ENCODE peak calls at places on chromosomes 11 and 22, in ten cellular contexts. One of them, this sample, is unnamed.

GRCh38 chr22:22914726-22915669 is 27.4 kb downstream of the IGLL5 start:
- DNase-seq in lower lobe of right lung: peak
- DNase-seq in effector memory CD4-positive, alpha-beta T cell: no peak
- DNase-seq in upper lobe of right lung: no peak
- DNase-seq in A549: no peak
- DNase-seq in endodermal cell: no peak
- DNase-seq in GM23248: no peak
- DNase-seq in substantia nigra: no peak
- DNase-seq in mammary epithelial cell: no peak
- DNase-seq in lung: no peak
- DNase-seq in this sample: no peak

GRCh38 chr11:36164522-36165250 is 124.5 kb downstream of the COMMD9 start:
- DNase-seq in lower lobe of right lung: no peak
- DNase-seq in effector memory CD4-positive, alpha-beta T cell: no peak
- DNase-seq in upper lobe of right lung: no peak
- DNase-seq in A549: no peak
- DNase-seq in endodermal cell: no peak
- DNase-seq in GM23248: peak
- DNase-seq in substantia nigra: no peak
- DNase-seq in mammary epithelial cell: no peak
- DNase-seq in lung: no peak
- DNase-seq in this sample: no peak

GRCh38 chr22:46573781-46574437 is 36.5 kb upstream of the CELSR1 start:
- DNase-seq in lower lobe of right lung: peak
- DNase-seq in effector memory CD4-positive, alpha-beta T cell: no peak
- DNase-seq in upper lobe of right lung: peak
- DNase-seq in A549: no peak
- DNase-seq in endodermal cell: no peak
- DNase-seq in GM23248: no peak
- DNase-seq in substantia nigra: no peak
- DNase-seq in mammary epithelial cell: no peak
- DNase-seq in lung: no peak
- DNase-seq in this sample: no peak

GRCh38 chr11:113159967-113160621 is 154.3 kb upstream of the TTC12 start:
- DNase-seq in lower lobe of right lung: no peak
- DNase-seq in effector memory CD4-positive, alpha-beta T cell: no peak
- DNase-seq in upper lobe of right lung: no peak
- DNase-seq in A549: no peak
- DNase-seq in endodermal cell: no peak
- DNase-seq in GM23248: no peak
- DNase-seq in substantia nigra: no peak
- DNase-seq in mammary epithelial cell: no peak
- DNase-seq in lung: no peak
- DNase-seq in this sample: no peak

GRCh38 chr11:59114344-59114743 is 7.3 kb downstream of the FAM111B start:
- DNase-seq in lower lobe of right lung: no peak
- DNase-seq in effector memory CD4-positive, alpha-beta T cell: no peak
- DNase-seq in upper lobe of right lung: no peak
- DNase-seq in A549: no peak
- DNase-seq in endodermal cell: no peak
- DNase-seq in GM23248: no peak
- DNase-seq in substantia nigra: no peak
- DNase-seq in mammary epithelial cell: no peak
- DNase-seq in lung: no peak
- DNase-seq in this sample: no peak

GRCh38 chr11:85898456-85898855 is 43.3 kb downstream of the CCDC83 start:
- DNase-seq in lower lobe of right lung: no peak
- DNase-seq in effector memory CD4-positive, alpha-beta T cell: no peak
- DNase-seq in upper lobe of right lung: no peak
- DNase-seq in A549: no peak
- DNase-seq in endodermal cell: no peak
- DNase-seq in GM23248: peak
- DNase-seq in substantia nigra: no peak
- DNase-seq in mammary epithelial cell: no peak
- DNase-seq in lung: no peak
- DNase-seq in this sample: no peak

GRCh38 chr22:22897036-22897435 is 9.4 kb downstream of the IGLL5 start:
- DNase-seq in lower lobe of right lung: no peak
- DNase-seq in effector memory CD4-positive, alpha-beta T cell: no peak
- DNase-seq in upper lobe of right lung: peak
- DNase-seq in A549: no peak
- DNase-seq in endodermal cell: no peak
- DNase-seq in GM23248: no peak
- DNase-seq in substantia nigra: no peak
- DNase-seq in mammary epithelial cell: no peak
- DNase-seq in lung: no peak
- DNase-seq in this sample: no peak

GRCh38 chr11:88849368-88849767 is 216.4 kb downstream of the GRM5 start:
- DNase-seq in lower lobe of right lung: no peak
- DNase-seq in effector memory CD4-positive, alpha-beta T cell: no peak
- DNase-seq in upper lobe of right lung: no peak
- DNase-seq in A549: no peak
- DNase-seq in endodermal cell: no peak
- DNase-seq in GM23248: peak
- DNase-seq in substantia nigra: no peak
- DNase-seq in mammary epithelial cell: peak
- DNase-seq in lung: no peak
- DNase-seq in this sample: peak

GRCh38 chr11:108562746-108563581 is 30.6 kb downstream of the EXPH5 start:
- DNase-seq in lower lobe of right lung: no peak
- DNase-seq in effector memory CD4-positive, alpha-beta T cell: no peak
- DNase-seq in upper lobe of right lung: no peak
- DNase-seq in A549: no peak
- DNase-seq in endodermal cell: no peak
- DNase-seq in GM23248: peak
- DNase-seq in substantia nigra: no peak
- DNase-seq in mammary epithelial cell: peak
- DNase-seq in lung: no peak
- DNase-seq in this sample: no peak

GRCh38 chr11:93753241-93753640 is 11.8 kb downstream of the C11orf54 start:
- DNase-seq in lower lobe of right lung: no peak
- DNase-seq in effector memory CD4-positive, alpha-beta T cell: no peak
- DNase-seq in upper lobe of right lung: no peak
- DNase-seq in A549: no peak
- DNase-seq in endodermal cell: no peak
- DNase-seq in GM23248: no peak
- DNase-seq in substantia nigra: no peak
- DNase-seq in mammary epithelial cell: no peak
- DNase-seq in lung: no peak
- DNase-seq in this sample: no peak

GRCh38 chr11:46694095-46694494 is 6.3 kb downstream of the ARHGAP1 start:
- DNase-seq in lower lobe of right lung: no peak
- DNase-seq in effector memory CD4-positive, alpha-beta T cell: no peak
- DNase-seq in upper lobe of right lung: no peak
- DNase-seq in A549: no peak
- DNase-seq in endodermal cell: no peak
- DNase-seq in GM23248: no peak
- DNase-seq in substantia nigra: no peak
- DNase-seq in mammary epithelial cell: no peak
- DNase-seq in lung: no peak
- DNase-seq in this sample: no peak
- H3K27ac ChIP-seq in lower lobe of right lung: no peak
- H3K27ac ChIP-seq in effector memory CD4-positive, alpha-beta T cell: no peak
- H3K27ac ChIP-seq in upper lobe of right lung: peak
- H3K27ac ChIP-seq in A549: no peak
- H3K27ac ChIP-seq in endodermal cell: no peak
- H3K27ac ChIP-seq in GM23248: peak
- H3K27ac ChIP-seq in substantia nigra: peak
- H3K27ac ChIP-seq in mammary epithelial cell: no peak
- H3K27ac ChIP-seq in lung: peak
- H3K27ac ChIP-seq in this sample: peak

GRCh38 chr11:130582994-130583393 is 134.5 kb downstream of the ADAMTS15 start:
- DNase-seq in lower lobe of right lung: no peak
- DNase-seq in effector memory CD4-positive, alpha-beta T cell: no peak
- DNase-seq in upper lobe of right lung: no peak
- DNase-seq in A549: no peak
- DNase-seq in endodermal cell: no peak
- DNase-seq in GM23248: no peak
- DNase-seq in substantia nigra: no peak
- DNase-seq in mammary epithelial cell: no peak
- DNase-seq in lung: no peak
- DNase-seq in this sample: no peak

GRCh38 chr11:130580372-130580771 is 131.9 kb downstream of the ADAMTS15 start:
- DNase-seq in lower lobe of right lung: no peak
- DNase-seq in effector memory CD4-positive, alpha-beta T cell: no peak
- DNase-seq in upper lobe of right lung: no peak
- DNase-seq in A549: peak
- DNase-seq in endodermal cell: peak
- DNase-seq in GM23248: peak
- DNase-seq in substantia nigra: peak
- DNase-seq in mammary epithelial cell: peak
- DNase-seq in lung: no peak
- DNase-seq in this sample: peak

GRCh38 chr11:130581631-130582030 is 133.2 kb downstream of the ADAMTS15 start:
- DNase-seq in lower lobe of right lung: no peak
- DNase-seq in effector memory CD4-positive, alpha-beta T cell: no peak
- DNase-seq in upper lobe of right lung: no peak
- DNase-seq in A549: no peak
- DNase-seq in endodermal cell: no peak
- DNase-seq in GM23248: peak
- DNase-seq in substantia nigra: no peak
- DNase-seq in mammary epithelial cell: peak
- DNase-seq in lung: no peak
- DNase-seq in this sample: no peak

GRCh38 chr11:130583866-130584265 is 135.4 kb downstream of the ADAMTS15 start:
- DNase-seq in lower lobe of right lung: no peak
- DNase-seq in effector memory CD4-positive, alpha-beta T cell: no peak
- DNase-seq in upper lobe of right lung: no peak
- DNase-seq in A549: no peak
- DNase-seq in endodermal cell: no peak
- DNase-seq in GM23248: no peak
- DNase-seq in substantia nigra: peak
- DNase-seq in mammary epithelial cell: no peak
- DNase-seq in lung: no peak
- DNase-seq in this sample: no peak

DNA sequence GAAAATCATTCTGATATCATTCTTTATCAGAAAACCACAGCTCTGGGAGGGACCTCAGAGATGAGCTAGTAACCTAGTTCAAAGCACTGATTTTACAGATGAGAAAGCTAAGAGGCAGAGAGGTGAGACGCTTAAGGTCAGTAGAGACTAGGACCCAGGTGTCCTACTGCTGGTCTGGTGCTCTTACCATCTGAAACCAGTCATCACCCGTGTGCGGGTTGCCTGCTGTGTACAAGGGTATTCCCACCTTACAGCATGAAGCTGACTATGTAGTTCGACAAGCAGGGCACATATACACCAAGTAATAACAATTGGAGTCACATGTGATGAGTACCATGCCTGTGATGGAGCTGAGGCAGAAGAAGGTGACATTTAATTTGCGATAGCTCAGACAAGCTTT is 133.7 kb downstream of the ADAMTS15 start:
- DNase-seq in lower lobe of right lung: no peak
- DNase-seq in effector memory CD4-positive, alpha-beta T cell: no peak
- DNase-seq in upper lobe of right lung: no peak
- DNase-seq in A549: no peak
- DNase-seq in endodermal cell: no peak
- DNase-seq in GM23248: no peak
- DNase-seq in substantia nigra: no peak
- DNase-seq in mammary epithelial cell: no peak
- DNase-seq in lung: no peak
- DNase-seq in this sample: no peak
- H3K27ac ChIP-seq in lower lobe of right lung: peak
- H3K27ac ChIP-seq in effector memory CD4-positive, alpha-beta T cell: no peak
- H3K27ac ChIP-seq in upper lobe of right lung: peak
- H3K27ac ChIP-seq in A549: peak
- H3K27ac ChIP-seq in endodermal cell: no peak
- H3K27ac ChIP-seq in GM23248: peak
- H3K27ac ChIP-seq in substantia nigra: no peak
- H3K27ac ChIP-seq in mammary epithelial cell: peak
- H3K27ac ChIP-seq in lung: no peak
- H3K27ac ChIP-seq in this sample: peak

DNA sequence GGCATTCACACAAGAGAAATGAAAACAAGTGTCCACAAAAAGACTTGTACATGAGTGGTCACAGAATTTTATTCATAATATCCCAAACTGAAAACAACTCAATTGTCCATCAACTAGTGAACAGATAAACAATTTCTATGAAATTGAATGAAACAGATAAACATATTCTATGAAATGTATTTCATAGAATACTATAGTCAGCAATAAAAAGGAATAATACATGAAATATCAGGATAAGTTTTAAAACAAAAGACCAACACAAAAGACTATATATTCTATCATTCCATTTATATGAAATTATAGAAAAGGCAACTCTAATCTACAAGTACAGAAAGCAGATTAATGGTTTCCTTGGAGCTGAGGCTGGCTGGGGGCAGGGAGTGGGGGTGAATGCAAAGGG is 15.7 kb downstream of the CCDC34 start:
- DNase-seq in lower lobe of right lung: no peak
- DNase-seq in effector memory CD4-positive, alpha-beta T cell: no peak
- DNase-seq in upper lobe of right lung: no peak
- DNase-seq in A549: no peak
- DNase-seq in endodermal cell: no peak
- DNase-seq in GM23248: no peak
- DNase-seq in substantia nigra: no peak
- DNase-seq in mammary epithelial cell: no peak
- DNase-seq in lung: no peak
- DNase-seq in this sample: no peak
- H3K27ac ChIP-seq in lower lobe of right lung: no peak
- H3K27ac ChIP-seq in effector memory CD4-positive, alpha-beta T cell: no peak
- H3K27ac ChIP-seq in upper lobe of right lung: no peak
- H3K27ac ChIP-seq in A549: peak
- H3K27ac ChIP-seq in endodermal cell: no peak
- H3K27ac ChIP-seq in GM23248: no peak
- H3K27ac ChIP-seq in substantia nigra: no peak
- H3K27ac ChIP-seq in mammary epithelial cell: no peak
- H3K27ac ChIP-seq in lung: no peak
- H3K27ac ChIP-seq in this sample: no peak

GRCh38 chr11:119371067-119371601 is 10.4 kb downstream of the USP2 start:
- DNase-seq in lower lobe of right lung: no peak
- DNase-seq in effector memory CD4-positive, alpha-beta T cell: no peak
- DNase-seq in upper lobe of right lung: peak
- DNase-seq in A549: no peak
- DNase-seq in endodermal cell: no peak
- DNase-seq in GM23248: no peak
- DNase-seq in substantia nigra: no peak
- DNase-seq in mammary epithelial cell: no peak
- DNase-seq in lung: no peak
- DNase-seq in this sample: no peak

GRCh38 chr11:119367661-119368120 is 13.8 kb downstream of the USP2 start:
- DNase-seq in lower lobe of right lung: no peak
- DNase-seq in effector memory CD4-positive, alpha-beta T cell: no peak
- DNase-seq in upper lobe of right lung: peak
- DNase-seq in A549: no peak
- DNase-seq in endodermal cell: peak
- DNase-seq in GM23248: no peak
- DNase-seq in substantia nigra: no peak
- DNase-seq in mammary epithelial cell: no peak
- DNase-seq in lung: no peak
- DNase-seq in this sample: no peak

GRCh38 chr11:119370486-119371046 is 10.9 kb downstream of the USP2 start:
- DNase-seq in lower lobe of right lung: no peak
- DNase-seq in effector memory CD4-positive, alpha-beta T cell: no peak
- DNase-seq in upper lobe of right lung: peak
- DNase-seq in A549: no peak
- DNase-seq in endodermal cell: peak
- DNase-seq in GM23248: peak
- DNase-seq in substantia nigra: no peak
- DNase-seq in mammary epithelial cell: no peak
- DNase-seq in lung: no peak
- DNase-seq in this sample: no peak

GRCh38 chr11:119368121-119369034 is 13.1 kb downstream of the USP2 start:
- DNase-seq in lower lobe of right lung: no peak
- DNase-seq in effector memory CD4-positive, alpha-beta T cell: no peak
- DNase-seq in upper lobe of right lung: peak
- DNase-seq in A549: peak
- DNase-seq in endodermal cell: peak
- DNase-seq in GM23248: no peak
- DNase-seq in substantia nigra: no peak
- DNase-seq in mammary epithelial cell: no peak
- DNase-seq in lung: no peak
- DNase-seq in this sample: no peak

GRCh38 chr11:119369035-119369925 is 12.2 kb downstream of the USP2 start:
- DNase-seq in lower lobe of right lung: no peak
- DNase-seq in effector memory CD4-positive, alpha-beta T cell: no peak
- DNase-seq in upper lobe of right lung: peak
- DNase-seq in A549: no peak
- DNase-seq in endodermal cell: no peak
- DNase-seq in GM23248: no peak
- DNase-seq in substantia nigra: no peak
- DNase-seq in mammary epithelial cell: no peak
- DNase-seq in lung: no peak
- DNase-seq in this sample: no peak
- H3K27ac ChIP-seq in lower lobe of right lung: peak
- H3K27ac ChIP-seq in effector memory CD4-positive, alpha-beta T cell: no peak
- H3K27ac ChIP-seq in upper lobe of right lung: no peak
- H3K27ac ChIP-seq in A549: peak
- H3K27ac ChIP-seq in endodermal cell: no peak
- H3K27ac ChIP-seq in GM23248: no peak
- H3K27ac ChIP-seq in substantia nigra: peak
- H3K27ac ChIP-seq in mammary epithelial cell: no peak
- H3K27ac ChIP-seq in lung: peak
- H3K27ac ChIP-seq in this sample: no peak

This sample was measured in epithelial cell of prostate.